ENCODE peak calls at places on chromosomes 3 and 15, in nine cellular contexts. K is AG04450, Z is heart left ventricle, O is uterus, C is MM.1S, I is cardiac muscle cell, U is Caco-2, X is tibial artery, R is PC-3. N is an unnamed sample.
A peak's percentile ranks its signal among the peaks of the same experiment; 100 is the strongest.

GRCh38 chr15:68697711-68698690 is 119.2 kb downstream of the CORO2B start:
- DNase-seq in R (no peak), X (no peak), Z (no peak), K (no peak), C (no peak), U (no peak), O (no peak), I (no peak), N (no peak)

GRCh38 chr3:16800361-16800760 is 84.4 kb upstream of the PLCL2 start:
- DNase-seq in O (no peak), I (no peak), U (no peak), C (no peak), R (no peak), X (no peak), Z (no peak), K (no peak), N (no peak)

GRCh38 chr3:126683506-126683905 is 20.5 kb upstream of the CHCHD6 start:
- DNase-seq in Z (no peak), U (no peak), C (no peak), R (no peak), K (no peak), O (no peak), X (no peak), I (no peak), N (no peak)

GRCh38 chr3:25863560-25863959 is 73.7 kb downstream of the OXSM start:
- DNase-seq in R (peak; percentile 21), C (peak; percentile 35), Z (no peak), U (no peak), K (no peak), I (no peak), O (no peak), X (no peak), N (no peak)

GRCh38 chr15:99706557-99707303 is 26.5 kb downstream of the LYSMD4 start:
- DNase-seq in Z (no peak), O (no peak), X (no peak), K (no peak), C (no peak), R (no peak), U (no peak), I (no peak), N (no peak)

GRCh38 chr15:64452988-64453688 is 7.2 kb upstream of the ZNF609 start:
- DNase-seq in C (no peak), K (no peak), I (peak; percentile 46), U (no peak), Z (peak; percentile 40), O (peak; percentile 23), R (no peak), X (no peak), N (no peak)

GRCh38 chr3:66037986-66038369 is 740 bp downstream of the MAGI1 start:
- DNase-seq in O (no peak), U (peak; percentile 32), Z (peak; percentile 22), X (peak; percentile 75), I (no peak), C (peak; percentile 30), R (no peak), K (no peak), N (peak; percentile 48)

GRCh38 chr3:195236076-195236798 is 34.7 kb downstream of the XXYLT1 start:
- DNase-seq in C (no peak), I (no peak), X (peak; percentile 50), Z (no peak), U (no peak), O (peak; percentile 12), K (no peak), R (no peak), N (no peak)

DNA sequence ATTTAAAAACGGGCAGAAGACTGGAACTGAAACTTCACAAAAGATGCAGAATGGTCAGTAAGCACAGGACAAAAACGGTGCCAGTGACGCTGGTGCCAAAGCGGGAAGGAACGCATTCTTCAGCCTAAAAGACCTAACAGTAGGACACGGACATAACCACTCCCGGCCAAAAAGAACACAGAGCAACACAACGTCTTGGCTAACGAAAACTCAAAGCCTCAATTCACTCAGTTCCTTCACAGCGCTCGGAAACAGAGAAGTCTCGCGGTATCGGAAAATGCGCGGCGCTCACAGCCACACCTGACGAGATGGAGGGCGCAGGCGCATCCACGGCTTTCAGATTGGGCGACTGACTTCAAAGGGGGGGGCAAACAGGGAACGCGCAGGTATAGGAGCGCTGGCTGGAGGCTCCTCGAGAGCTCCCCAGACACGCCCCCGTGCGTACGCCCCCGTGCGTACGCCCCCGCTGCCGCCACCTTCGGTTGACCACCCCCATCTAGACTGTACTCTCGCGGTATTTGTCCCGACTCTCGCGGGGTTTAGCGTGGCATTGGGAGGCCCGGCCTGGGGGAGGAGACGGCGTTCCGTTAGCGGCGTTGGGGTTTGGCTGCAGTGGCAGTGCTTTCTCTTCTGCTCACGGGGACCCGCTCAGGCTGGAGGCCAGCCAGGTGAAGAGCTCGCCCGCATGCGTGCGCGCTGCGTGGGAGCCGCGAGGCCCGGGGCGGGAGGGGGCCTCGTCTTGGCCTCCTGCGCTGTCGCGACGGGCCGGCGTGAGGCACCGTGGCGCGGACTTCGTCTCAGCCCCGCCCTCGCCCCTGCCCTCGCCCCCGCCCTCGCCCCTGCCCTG is at the start of gene NKTR:
- DNase-seq in I (peak; percentile 99), R (peak; percentile 100), C (peak; percentile 99), K (peak; percentile 97), U (peak; percentile 99), Z (peak; percentile 96), O (peak; percentile 97), X (peak; percentile 97), N (peak; percentile 99)
- TF ChIP-seq CTCF in I (no peak), R (no peak), C (no peak), K (no peak), U (no peak), Z (peak; percentile 15), O (no peak), X (no peak), N (no peak)

DNA sequence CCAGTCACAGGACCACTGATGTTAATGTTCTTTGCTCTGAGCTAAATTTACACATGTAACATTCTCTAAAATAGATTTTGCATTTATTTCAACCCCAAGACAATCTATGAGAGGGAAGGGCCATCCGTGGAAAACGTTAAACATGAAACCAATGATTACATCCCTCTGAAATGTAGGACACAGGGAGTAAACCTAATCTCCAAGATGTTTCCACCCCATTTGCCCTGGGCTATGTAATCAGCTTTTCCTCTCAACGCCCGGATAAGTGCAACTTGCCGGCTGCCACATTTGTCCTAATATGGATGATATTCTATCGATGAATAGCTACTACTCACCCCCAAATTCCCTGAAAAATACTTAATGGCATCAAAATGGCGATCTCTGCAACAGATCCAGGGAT is 6.4 kb upstream of the FMN1 start:
- DNase-seq in O (no peak), R (peak; percentile 49), U (peak; percentile 23), Z (no peak), C (no peak), X (no peak), I (no peak), K (no peak), N (no peak)
- H3K4me3 ChIP-seq in O (no peak overlapping the region), R (peak overlapping the region; percentile 60), U (no peak overlapping the region), Z (no peak overlapping the region), C (peak overlapping the region; percentile 38), X (no peak overlapping the region), I (no peak overlapping the region), K (no peak overlapping the region), N (no peak overlapping the region)

GRCh38 chr3:14834121-14834520 is 15.4 kb downstream of the FGD5 start:
- DNase-seq in Z (no peak), O (no peak), U (no peak), C (no peak), I (no peak), K (no peak), R (no peak), X (no peak), N (no peak)

GRCh38 chr3:14836049-14836468 is 17.3 kb downstream of the FGD5 start:
- DNase-seq in R (no peak), X (peak; percentile 78), U (no peak), O (peak; percentile 78), I (no peak), Z (peak; percentile 71), C (no peak), K (no peak), N (no peak)

GRCh38 chr3:14837188-14837587 is 18.4 kb downstream of the FGD5 start:
- DNase-seq in X (no peak), K (no peak), I (no peak), C (no peak), U (no peak), R (no peak), Z (no peak), O (no peak), N (no peak)

GRCh38 chr3:14832975-14833722 is 14.4 kb downstream of the FGD5 start:
- DNase-seq in K (no peak), C (no peak), R (no peak), Z (no peak), O (no peak), X (peak; percentile 25), U (no peak), I (no peak), N (no peak)

DNA sequence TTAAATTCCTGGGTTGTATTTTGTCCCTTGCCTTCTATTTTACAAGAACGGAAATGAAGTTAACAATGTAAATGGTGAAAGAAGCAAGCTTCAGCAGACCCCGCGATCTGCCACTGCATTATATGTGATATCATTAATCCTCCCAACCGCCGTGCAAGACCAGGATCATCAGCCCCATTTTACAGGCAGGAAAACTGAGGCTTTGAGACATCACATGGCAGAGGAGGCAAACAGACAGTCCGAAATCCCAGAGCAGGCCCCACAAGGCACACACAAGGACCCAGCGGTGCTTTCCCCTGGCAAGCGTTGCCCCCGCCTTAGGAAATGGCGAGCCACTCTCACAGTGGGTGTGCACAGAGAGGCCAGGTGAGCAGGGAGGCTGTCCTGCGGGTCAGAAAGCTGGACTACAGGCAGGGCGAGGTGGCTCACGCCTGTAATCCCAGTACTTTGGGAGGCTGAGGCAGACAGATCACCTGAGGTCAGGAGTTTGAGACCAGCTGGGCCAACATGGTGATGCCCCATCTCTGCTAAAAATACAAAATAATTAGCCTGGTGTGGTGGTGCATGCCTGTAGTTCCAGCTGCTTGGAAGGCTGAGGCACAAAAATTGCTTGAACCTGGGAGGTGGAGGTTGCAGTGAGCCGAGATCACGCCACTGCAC is 16.2 kb downstream of the FGD5 start:
- DNase-seq in X (peak; percentile 63), C (no peak), U (no peak), O (no peak), R (no peak), K (no peak), I (no peak), Z (no peak), N (no peak)
- H3K27me3 ChIP-seq in X (no peaks in the 10 kb centered on the region), C (peaks cover 61% of the 10 kb centered on the region), U (peaks cover 1% of the 10 kb centered on the region), O (no peaks in the 10 kb centered on the region), R (peaks cover 97% of the 10 kb centered on the region), K (peaks cover 19% of the 10 kb centered on the region), I (no peaks in the 10 kb centered on the region), Z (no peaks in the 10 kb centered on the region), N (peaks cover 2% of the 10 kb centered on the region)

GRCh38 chr3:180631317-180631716 is 29.4 kb downstream of the TTC14 start:
- DNase-seq in U (no peak), Z (no peak), R (no peak), K (no peak), X (no peak), O (no peak), I (no peak), C (no peak), N (no peak)

GRCh38 chr3:180630360-180630759 is 28.4 kb downstream of the TTC14 start:
- DNase-seq in I (no peak), O (no peak), X (no peak), R (peak; percentile 4), K (no peak), Z (no peak), U (no peak), C (no peak), N (no peak)

DNA sequence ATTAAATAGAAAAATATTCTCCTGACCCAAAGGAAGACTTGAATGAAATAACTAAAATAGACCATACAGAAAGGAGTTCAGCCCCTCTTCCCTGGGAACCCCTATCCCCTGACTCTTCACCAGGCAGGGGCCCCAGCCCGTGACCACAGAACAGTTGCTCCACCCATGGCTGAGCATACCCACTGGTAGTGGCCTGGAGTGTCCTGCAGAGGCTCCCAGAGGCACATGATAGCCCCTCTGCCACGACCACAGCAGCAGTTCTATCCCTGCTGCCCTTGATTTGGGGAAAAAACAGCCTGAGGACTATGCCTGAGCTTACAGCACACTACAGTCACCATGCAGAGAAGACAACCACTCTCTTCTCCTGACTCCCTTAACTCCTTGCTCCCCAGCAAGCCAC is 31.8 kb downstream of the TTC14 start:
- DNase-seq in O (no peak), Z (no peak), X (no peak), K (no peak), R (no peak), I (no peak), U (peak; percentile 6), C (no peak), N (no peak)
- TF ChIP-seq CTCF in O (no peak), Z (no peak), X (no peak), K (no peak), R (no peak), I (no peak), U (no peak), C (peak; percentile 13), N (peak; percentile 30)

N was measured in GM06990.